ENCODE peak calls at places on chromosomes 1 and 21, in four cellular contexts. B, Z, T and K are unnamed samples.

GRCh38 chr1:218760601-218761570 is 412.8 kb upstream of the LYPLAL1 start:
- DNase-seq in Z (no peak), T (no peak), B (no peak), K (no peak)

GRCh38 chr1:222546091-222546490 is 1.8 kb downstream of the HHIPL2 start:
- DNase-seq in B (no peak), T (no peak), Z (no peak), K (peak; percentile 82)

GRCh38 chr1:7432896-7433380 is 338.2 kb upstream of the VAMP3 start:
- DNase-seq in Z (no peak), B (no peak), T (no peak), K (peak; percentile 32)

GRCh38 chr1:47617381-47618221 is 179.8 kb downstream of the FOXD2 start:
- DNase-seq in Z (no peak), T (no peak), B (no peak), K (no peak)

GRCh38 chr1:206834711-206835110 is 30.7 kb upstream of the IL20 start:
- DNase-seq in B (no peak), T (no peak), Z (no peak), K (no peak)

GRCh38 chr1:88079036-88079435 is 605.0 kb upstream of the PKN2 start:
- DNase-seq in T (no peak), Z (peak; percentile 74), B (no peak), K (peak; percentile 16)

GRCh38 chr1:44008259-44008658 is 16.9 kb downstream of the CCDC24 start:
- DNase-seq in B (no peak), Z (no peak), T (no peak), K (no peak)

GRCh38 chr1:156413310-156414246 is 44.6 kb downstream of the RHBG start:
- DNase-seq in Z (no peak), T (no peak), B (no peak), K (no peak)

DNA sequence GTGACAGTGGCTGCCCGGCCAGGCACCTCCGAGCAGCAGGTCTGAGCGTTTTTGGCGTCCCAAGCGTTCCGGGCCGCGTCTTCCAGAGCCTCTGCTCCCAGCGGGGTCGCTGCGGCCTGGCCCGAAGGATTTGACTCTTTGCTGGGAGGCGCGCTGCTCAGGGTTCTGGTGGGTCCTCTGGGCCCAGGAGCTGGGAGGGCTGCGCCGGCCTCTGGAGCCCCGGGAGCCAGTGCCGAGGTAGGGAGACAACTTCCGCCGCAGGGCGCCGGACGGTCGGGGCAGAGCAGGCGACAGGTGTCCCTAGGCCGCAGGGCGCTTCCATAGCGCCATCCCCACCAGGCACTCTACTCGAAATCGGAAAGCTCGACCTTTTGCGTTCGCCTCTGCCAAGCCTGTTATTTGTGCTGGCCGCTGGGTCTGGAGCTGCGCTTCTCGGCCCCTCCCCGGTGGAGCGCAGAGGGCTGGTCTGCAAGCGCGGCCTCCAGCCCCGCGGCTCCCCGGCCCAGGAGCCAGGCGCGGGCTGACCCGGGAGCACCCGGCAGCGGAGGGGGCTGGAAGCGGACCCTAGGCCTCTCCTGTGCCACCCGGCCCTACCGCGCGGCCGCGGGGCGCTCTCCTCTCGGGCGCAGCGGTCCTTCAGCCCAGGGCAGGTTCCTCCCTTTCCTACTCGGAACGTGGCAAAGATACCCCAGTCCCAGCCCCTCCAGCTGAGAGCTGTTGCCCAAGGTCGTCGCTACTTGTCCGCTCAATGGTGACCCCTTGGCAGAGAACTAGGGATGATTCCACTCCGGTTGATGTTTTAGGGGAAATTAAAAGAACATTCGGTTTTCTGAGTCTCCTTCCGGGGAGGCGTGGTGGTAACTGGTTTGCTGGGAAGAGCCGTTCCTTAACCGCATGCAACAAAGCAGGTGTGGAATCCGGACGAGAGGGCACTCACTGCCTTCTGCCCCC is 2.3 kb downstream of the SIM2 start:
- DNase-seq in B (no peak), Z (peak; percentile 74), T (no peak), K (no peak)
- H3K27me3 ChIP-seq in B (peaks cover 100% of the 10 kb centered on the region), Z (peaks cover 100% of the 10 kb centered on the region), T (peaks cover 29% of the 10 kb centered on the region), K (no peaks in the 10 kb centered on the region)

GRCh38 chr1:30601316-30602085 is 121.9 kb downstream of the MATN1 start:
- DNase-seq in Z (peak; percentile 43), B (no peak), T (no peak), K (no peak)

GRCh38 chr1:30600706-30601105 is 122.7 kb downstream of the MATN1 start:
- DNase-seq in T (no peak), Z (peak; percentile 19), B (no peak), K (no peak)

GRCh38 chr1:30600258-30600657 is 123.1 kb downstream of the MATN1 start:
- DNase-seq in Z (no peak), T (no peak), B (no peak), K (no peak)

GRCh38 chr1:30598571-30599114 is 124.7 kb downstream of the MATN1 start:
- DNase-seq in T (no peak), B (no peak), Z (no peak), K (no peak)

GRCh38 chr1:30599721-30600120 is 123.7 kb downstream of the MATN1 start:
- DNase-seq in Z (no peak), B (no peak), T (no peak), K (peak; percentile 19)
- H3K27me3 ChIP-seq in Z (peaks cover 10% of the 10 kb centered on the region), B (peaks cover 7% of the 10 kb centered on the region), T (no peaks in the 10 kb centered on the region), K (no peaks in the 10 kb centered on the region)

GRCh38 chr21:45406801-45407628 is 2.0 kb downstream of the COL18A1 start:
- DNase-seq in B (no peak), Z (peak; percentile 77), T (no peak), K (no peak)
- H3K27me3 ChIP-seq in B (peaks cover 59% of the 10 kb centered on the region), Z (peaks cover 25% of the 10 kb centered on the region), T (peaks cover 26% of the 10 kb centered on the region), K (peaks cover 15% of the 10 kb centered on the region)

GRCh38 chr1:24926596-24927249 is 3.4 kb downstream of the RUNX3 start:
- DNase-seq in T (peak; percentile 38), Z (peak; percentile 66), B (no peak), K (peak; percentile 20)

GRCh38 chr1:24925963-24926362 is 4.1 kb downstream of the RUNX3 start:
- DNase-seq in B (no peak), T (no peak), Z (no peak), K (no peak)

GRCh38 chr1:24927473-24927872 is 2.6 kb downstream of the RUNX3 start:
- DNase-seq in Z (no peak), B (no peak), T (peak; percentile 35), K (no peak)

GRCh38 chr1:24923485-24924113 is 6.5 kb downstream of the RUNX3 start:
- DNase-seq in Z (no peak), B (no peak), T (no peak), K (no peak)

DNA sequence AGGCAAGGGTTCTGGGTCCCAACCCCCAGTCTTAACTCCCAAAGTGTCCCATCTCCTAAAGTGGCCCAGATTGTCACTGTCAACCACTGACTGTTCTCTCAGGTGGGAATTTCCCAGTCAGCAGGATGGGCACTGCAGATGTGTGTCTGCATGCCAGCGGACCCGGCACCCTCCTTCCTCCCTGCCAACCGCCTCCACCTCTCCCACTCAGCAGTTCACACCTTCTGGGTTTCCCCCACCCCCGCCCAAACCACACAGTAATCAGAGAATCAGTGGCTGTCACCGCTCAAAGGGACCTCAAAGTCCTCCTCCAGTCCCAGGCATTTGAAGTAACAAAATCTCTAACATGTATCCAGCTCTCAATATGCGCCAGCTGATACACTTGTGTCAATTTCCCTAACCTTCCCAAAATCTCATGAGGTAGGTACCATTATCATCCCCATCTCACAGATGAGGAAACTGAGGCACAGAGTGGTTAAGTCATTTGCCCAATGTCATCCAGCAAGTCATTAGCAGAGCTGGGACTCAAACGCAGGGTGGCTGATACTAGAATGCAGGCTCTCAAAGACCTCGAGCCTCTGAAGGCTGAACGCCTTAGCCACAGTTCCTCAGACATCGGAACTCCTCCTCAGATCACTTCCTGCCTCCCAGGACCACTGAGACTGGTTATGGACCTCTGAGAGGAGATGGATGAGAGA is 4.8 kb downstream of the RUNX3 start:
- DNase-seq in T (peak; percentile 84), B (peak; percentile 41), Z (no peak), K (no peak)
- H3K27me3 ChIP-seq in T (no peaks in the 10 kb centered on the region), B (peaks cover 81% of the 10 kb centered on the region), Z (peaks cover 62% of the 10 kb centered on the region), K (peaks cover 39% of the 10 kb centered on the region)

GRCh38 chr1:1000357-1001056 is 610 bp upstream of the HES4 start:
- DNase-seq in Z (peak; percentile 84), B (peak; percentile 84), T (peak; percentile 74), K (peak; percentile 89)

GRCh38 chr1:1001057-1001630 is 1.2 kb upstream of the HES4 start:
- DNase-seq in T (no peak), B (no peak), Z (peak; percentile 67), K (peak; percentile 74)

GRCh38 chr1:998051-998821 is 1.7 kb downstream of the HES4 start:
- DNase-seq in B (no peak), T (no peak), Z (peak; percentile 74), K (no peak)

GRCh38 chr1:998905-999796 is 746 bp downstream of the HES4 start:
- DNase-seq in T (no peak), Z (peak; percentile 74), B (no peak), K (peak; percentile 60)

GRCh38 chr1:999797-1000356 is at the start of gene HES4:
- DNase-seq in Z (peak; percentile 98), T (peak; percentile 58), B (peak; percentile 92), K (peak; percentile 95)
- H3K27me3 ChIP-seq in Z (peaks cover 87% of the 10 kb centered on the region), T (peaks cover 39% of the 10 kb centered on the region), B (peaks cover 73% of the 10 kb centered on the region), K (no peaks in the 10 kb centered on the region)

GRCh38 chr1:154500533-154500932 is 1.5 kb upstream of the TDRD10 start:
- DNase-seq in B (no peak), Z (no peak), T (no peak), K (no peak)

GRCh38 chr1:154499446-154499845 is 2.6 kb upstream of the TDRD10 start:
- DNase-seq in B (no peak), T (no peak), Z (no peak), K (no peak)

GRCh38 chr1:154502066-154502741 is at the start of the genes SHE and TDRD10:
- DNase-seq in B (peak; percentile 9), T (no peak), Z (peak; percentile 62), K (no peak)

GRCh38 chr1:154502742-154503111 is 515 bp upstream of the SHE start:
- DNase-seq in B (no peak), T (no peak), Z (peak; percentile 15), K (no peak)

DNA sequence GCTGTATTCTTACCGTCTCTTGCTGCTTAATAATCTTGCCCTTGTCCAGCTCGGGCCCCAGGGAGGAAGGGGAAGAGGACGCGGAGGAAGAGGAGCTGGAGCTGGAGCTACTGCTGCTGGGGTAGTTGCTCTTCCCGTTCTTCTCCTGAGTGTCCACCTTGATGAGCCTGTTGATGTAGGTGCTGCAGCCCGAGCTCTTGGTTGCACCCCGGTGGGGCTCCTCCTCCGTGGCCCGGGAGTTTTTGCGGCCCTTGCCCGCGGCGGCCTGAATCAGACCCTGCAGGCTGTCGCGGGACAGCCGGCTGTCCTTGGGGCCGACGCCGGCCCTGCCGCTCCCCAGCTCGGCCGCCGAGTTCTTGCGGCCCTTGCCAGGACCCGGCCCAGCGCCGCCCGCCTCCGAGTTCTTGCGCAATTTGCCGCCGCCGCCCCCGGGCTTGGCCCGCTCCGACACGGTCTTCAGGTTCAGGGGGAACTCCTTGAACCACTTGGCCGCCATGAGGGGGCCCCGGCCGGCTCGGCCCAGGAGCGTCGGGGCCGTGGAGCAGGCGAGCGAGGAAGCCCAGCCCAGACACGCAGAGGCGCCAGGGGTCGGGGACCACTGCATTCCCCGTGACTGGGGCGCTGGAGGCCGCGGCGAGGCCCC is 475 bp upstream of the TDRD10 start:
- DNase-seq in B (peak; percentile 37), T (no peak), Z (peak; percentile 58), K (no peak)
- H3K27me3 ChIP-seq in B (peaks cover 73% of the 10 kb centered on the region), T (peaks cover 20% of the 10 kb centered on the region), Z (peaks cover 99% of the 10 kb centered on the region), K (no peaks in the 10 kb centered on the region)

DNA sequence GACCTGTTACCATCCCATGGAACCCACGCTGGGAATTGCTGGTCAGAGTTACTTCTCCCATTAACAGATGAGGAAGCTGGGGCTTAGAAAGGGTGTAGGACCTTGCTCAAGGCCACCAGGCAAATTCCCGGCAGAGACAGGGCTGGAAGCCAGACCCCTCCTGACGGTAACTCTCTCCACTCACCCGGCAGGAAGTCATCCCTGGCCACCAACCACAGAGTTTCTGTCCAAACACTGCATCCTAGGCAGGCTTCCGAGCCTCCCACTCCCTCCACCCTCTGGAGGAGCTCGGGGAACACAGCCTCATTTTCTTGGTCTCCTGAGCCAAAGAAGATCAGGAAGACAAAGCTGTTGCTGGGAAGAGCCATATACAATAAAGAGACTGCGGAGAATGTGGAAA is 25.0 kb upstream of the ZNF436 start:
- DNase-seq in T (no peak), Z (peak; percentile 39), B (peak; percentile 70), K (peak; percentile 66)
- H3K27me3 ChIP-seq in T (no peaks in the 10 kb centered on the region), Z (peaks cover 97% of the 10 kb centered on the region), B (no peaks in the 10 kb centered on the region), K (no peaks in the 10 kb centered on the region)

GRCh38 chr1:31771891-31772668 is 7.9 kb upstream of the ADGRB2 start:
- DNase-seq in Z (peak; percentile 49), T (peak; percentile 40), B (no peak), K (no peak)
- H3K27me3 ChIP-seq in Z (peaks cover 68% of the 10 kb centered on the region), T (peaks cover 16% of the 10 kb centered on the region), B (peaks cover 79% of the 10 kb centered on the region), K (peaks cover 13% of the 10 kb centered on the region)